ENCODE peak calls at places on chromosomes 4 and X, in five cellular contexts. Q is NCI-H460, F is colonic mucosa, O is GM23338, P is NCI-H1417. R is an unnamed sample.

GRCh38 chr4:47698837-47699236 is 139.0 kb downstream of the CORIN start:
- DNase-seq in Q (no peak), O (no peak), F (no peak), P (no peak), R (no peak)

GRCh38 chr4:189843392-189844009 is 97.2 kb upstream of the FRG1 start:
- DNase-seq in P (no peak), Q (no peak), F (no peak), O (peak; percentile 17), R (no peak)

GRCh38 chr4:89277412-89277811 is 30.2 kb downstream of the GPRIN3 start:
- DNase-seq in O (no peak), P (no peak), F (no peak), Q (no peak), R (no peak)

GRCh38 chr4:38795087-38795486 is 9.5 kb downstream of the TLR1 start:
- DNase-seq in P (no peak), F (no peak), Q (no peak), O (no peak), R (no peak)

GRCh38 chr4:184688447-184688846 is 38.9 kb downstream of the PRIMPOL start:
- DNase-seq in O (peak; percentile 53), F (no peak), Q (peak; percentile 83), P (no peak), R (no peak)

GRCh38 chr4:17721496-17722360 is 59.7 kb downstream of the FAM184B start:
- DNase-seq in O (no peak), P (no peak), Q (no peak), F (no peak), R (no peak)

GRCh38 chr4:151322565-151322964 is 2.8 kb downstream of the SH3D19 start:
- DNase-seq in O (no peak), F (no peak), P (no peak), Q (no peak), R (no peak)

GRCh38 chrX:28717864-28718263 is 130.6 kb downstream of the IL1RAPL1 start:
- DNase-seq in Q (no peak), O (no peak), F (no peak), P (no peak), R (no peak)

GRCh38 chr4:182338059-182338458 is 94.9 kb downstream of the TENM3 start:
- DNase-seq in O (no peak), P (no peak), Q (no peak), F (no peak), R (no peak)

GRCh38 chrX:13334491-13334890 is 14.6 kb upstream of the ATXN3L start:
- DNase-seq in O (peak; percentile 5), F (no peak), Q (no peak), P (no peak), R (peak; percentile 3)

GRCh38 chr4:184401397-184402171 is 72.8 kb downstream of the IRF2 start:
- DNase-seq in Q (no peak), O (peak; percentile 88), F (no peak), P (peak; percentile 82), R (no peak)

GRCh38 chr4:184382189-184382846 is 92.0 kb downstream of the IRF2 start:
- DNase-seq in O (no peak), P (peak; percentile 54), Q (no peak), F (peak; percentile 48), R (no peak)

GRCh38 chr4:83558693-83559092 is 22.8 kb downstream of the GPAT3 start:
- DNase-seq in F (no peak), P (no peak), Q (no peak), O (no peak), R (no peak)

GRCh38 chrX:102339312-102340298 is 92.6 kb downstream of the NXF2 start:
- DNase-seq in O (peak; percentile 49), P (no peak), F (no peak), Q (no peak), R (no peak)

GRCh38 chrX:120305531-120306145 is 5.6 kb downstream of the TMEM255A start:
- DNase-seq in O (peak; percentile 19), F (no peak), P (no peak), Q (no peak), R (no peak)

GRCh38 chr4:19850909-19851308 is 400.8 kb upstream of the SLIT2 start:
- DNase-seq in P (no peak), Q (peak; percentile 24), F (no peak), O (no peak), R (no peak)

GRCh38 chr4:18390655-18391369 is 369.3 kb upstream of the LCORL start:
- DNase-seq in Q (no peak), F (no peak), P (no peak), O (peak; percentile 24), R (no peak)

GRCh38 chr4:138972956-138973819 is 42.4 kb upstream of the NOCT start:
- DNase-seq in O (peak; percentile 46), P (no peak), Q (no peak), F (no peak), R (no peak)

GRCh38 chrX:16666541-16666940 is 16.6 kb downstream of the S100G start:
- DNase-seq in P (no peak), Q (no peak), F (no peak), O (no peak), R (no peak)

GRCh38 chr4:89204624-89205023 is 93.3 kb downstream of the TIGD2 start:
- DNase-seq in O (no peak), F (no peak), Q (no peak), P (no peak), R (no peak)

GRCh38 chrX:155225774-155226173 is 9.5 kb downstream of the VBP1 start:
- DNase-seq in Q (no peak), P (no peak), O (no peak), F (no peak), R (no peak)

GRCh38 chr4:42281324-42282020 is 115.8 kb upstream of the SHISA3 start:
- DNase-seq in F (no peak), O (no peak), Q (no peak), P (no peak), R (no peak)

GRCh38 chrX:131763674-131764073 is 219.8 kb downstream of the OR13H1 start:
- DNase-seq in O (no peak), P (peak; percentile 94), F (peak; percentile 89), Q (no peak), R (peak; percentile 89)

GRCh38 chr4:168630445-168631187 is 133.8 kb downstream of the PALLD start:
- DNase-seq in Q (no peak), F (no peak), O (no peak), P (no peak), R (no peak)

GRCh38 chr4:11105715-11106114 is 323.0 kb downstream of the HS3ST1 start:
- DNase-seq in Q (no peak), F (no peak), P (no peak), O (no peak), R (no peak)

GRCh38 chr4:158443731-158444130 is 78.0 kb upstream of the RXFP1 start:
- DNase-seq in Q (no peak), P (no peak), O (no peak), F (no peak), R (no peak)